ENCODE peak calls at places on chromosome 5, in ten cellular contexts. U is neural progenitor cell; E is CD8-positive, alpha-beta T cell; W is CD8-positive, alpha-beta memory T cell; Q is uterus; J is colonic mucosa; P is neuronal stem cell; C is H1; X is cardiac muscle cell; A is HAP-1. O is an unnamed sample.

GRCh38 chr5:41270423-41271251 is 57.3 kb upstream of the C6 start:
- DNase-seq in Q (peak; percentile 38), J (peak; percentile 51), P (peak; percentile 40), A (peak; percentile 38), X (peak; percentile 70), E (no peak), W (no peak), U (peak; percentile 62), C (no peak), O (peak; percentile 46)

GRCh38 chr5:103582364-103582763 is 19.8 kb upstream of the NUDT12 start:
- DNase-seq in P (peak; percentile 37), X (peak; percentile 69), U (peak; percentile 72), C (no peak), Q (no peak), W (no peak), E (no peak), A (peak; percentile 72), J (no peak), O (no peak)

GRCh38 chr5:77486344-77486962 is 5.7 kb downstream of the WDR41 start:
- DNase-seq in U (no peak), E (no peak), J (no peak), P (no peak), X (no peak), C (no peak), A (no peak), W (no peak), Q (no peak), O (no peak)

GRCh38 chr5:168434746-168435321 is 51.4 kb upstream of the RARS1 start:
- DNase-seq in U (no peak), E (no peak), A (no peak), P (no peak), J (no peak), W (no peak), X (no peak), Q (no peak), C (no peak), O (no peak)

GRCh38 chr5:149735066-149735465 is 5.0 kb downstream of the PPARGC1B start:
- DNase-seq in Q (no peak), X (no peak), U (no peak), C (no peak), P (no peak), J (no peak), A (no peak), E (no peak), W (no peak), O (no peak)

GRCh38 chr5:87156631-87157030 is 111.1 kb upstream of the RASA1 start:
- DNase-seq in E (no peak), U (no peak), J (no peak), X (no peak), A (no peak), Q (no peak), W (no peak), C (no peak), P (no peak), O (no peak)

GRCh38 chr5:158727771-158728311 is 371.9 kb downstream of the EBF1 start:
- DNase-seq in W (no peak), P (no peak), J (no peak), C (no peak), U (no peak), X (no peak), E (no peak), A (peak; percentile 89), Q (peak; percentile 88), O (no peak)

GRCh38 chr5:96661101-96661840 is 905 bp upstream of the CAST start:
- DNase-seq in A (peak; percentile 29), W (peak; percentile 26), C (no peak), J (peak; percentile 53), U (peak; percentile 39), P (peak; percentile 23), X (peak; percentile 16), E (peak; percentile 43), Q (peak; percentile 29), O (no peak)

GRCh38 chr5:38715671-38716070 is 130.1 kb upstream of the OSMR start:
- DNase-seq in J (no peak), C (no peak), P (peak; percentile 43), Q (no peak), A (no peak), U (peak; percentile 48), E (no peak), W (no peak), X (no peak), O (no peak)

GRCh38 chr5:54007822-54008777 is 302.3 kb downstream of the ARL15 start:
- DNase-seq in A (no peak), Q (no peak), E (no peak), J (no peak), C (no peak), P (no peak), W (no peak), U (no peak), X (peak; percentile 15), O (peak; percentile 36)

GRCh38 chr5:58066076-58066475 is 393.8 kb downstream of the PLK2 start:
- DNase-seq in C (no peak), Q (no peak), P (no peak), W (no peak), A (no peak), J (no peak), U (no peak), E (no peak), X (no peak), O (no peak)

GRCh38 chr5:115601709-115602584 is at the start of gene TICAM2:
- DNase-seq in E (peak; percentile 42), W (peak; percentile 36), Q (peak; percentile 61), C (no peak), P (peak; percentile 47), A (no peak), X (peak; percentile 15), U (peak; percentile 76), J (peak; percentile 74), O (peak; percentile 46)

GRCh38 chr5:171168177-171168576 is 140.9 kb upstream of the TLX3 start:
- DNase-seq in W (no peak), C (no peak), X (no peak), A (no peak), E (no peak), U (no peak), Q (no peak), J (no peak), P (no peak), O (no peak)

GRCh38 chr5:100108883-100109282 is 426.3 kb upstream of the FAM174A start:
- DNase-seq in W (no peak), U (no peak), Q (no peak), A (no peak), C (no peak), X (no peak), E (no peak), P (no peak), J (no peak), O (no peak)

GRCh38 chr5:59766394-59766793 is 127.1 kb downstream of the PDE4D start:
- DNase-seq in Q (peak; percentile 49), U (no peak), J (peak; percentile 37), P (no peak), C (no peak), W (no peak), X (no peak), A (no peak), E (no peak), O (no peak)

GRCh38 chr5:148899993-148900392 is 73.6 kb downstream of the ADRB2 start:
- DNase-seq in E (no peak), C (no peak), A (no peak), X (no peak), W (no peak), P (no peak), Q (no peak), J (no peak), U (no peak), O (no peak)

DNA sequence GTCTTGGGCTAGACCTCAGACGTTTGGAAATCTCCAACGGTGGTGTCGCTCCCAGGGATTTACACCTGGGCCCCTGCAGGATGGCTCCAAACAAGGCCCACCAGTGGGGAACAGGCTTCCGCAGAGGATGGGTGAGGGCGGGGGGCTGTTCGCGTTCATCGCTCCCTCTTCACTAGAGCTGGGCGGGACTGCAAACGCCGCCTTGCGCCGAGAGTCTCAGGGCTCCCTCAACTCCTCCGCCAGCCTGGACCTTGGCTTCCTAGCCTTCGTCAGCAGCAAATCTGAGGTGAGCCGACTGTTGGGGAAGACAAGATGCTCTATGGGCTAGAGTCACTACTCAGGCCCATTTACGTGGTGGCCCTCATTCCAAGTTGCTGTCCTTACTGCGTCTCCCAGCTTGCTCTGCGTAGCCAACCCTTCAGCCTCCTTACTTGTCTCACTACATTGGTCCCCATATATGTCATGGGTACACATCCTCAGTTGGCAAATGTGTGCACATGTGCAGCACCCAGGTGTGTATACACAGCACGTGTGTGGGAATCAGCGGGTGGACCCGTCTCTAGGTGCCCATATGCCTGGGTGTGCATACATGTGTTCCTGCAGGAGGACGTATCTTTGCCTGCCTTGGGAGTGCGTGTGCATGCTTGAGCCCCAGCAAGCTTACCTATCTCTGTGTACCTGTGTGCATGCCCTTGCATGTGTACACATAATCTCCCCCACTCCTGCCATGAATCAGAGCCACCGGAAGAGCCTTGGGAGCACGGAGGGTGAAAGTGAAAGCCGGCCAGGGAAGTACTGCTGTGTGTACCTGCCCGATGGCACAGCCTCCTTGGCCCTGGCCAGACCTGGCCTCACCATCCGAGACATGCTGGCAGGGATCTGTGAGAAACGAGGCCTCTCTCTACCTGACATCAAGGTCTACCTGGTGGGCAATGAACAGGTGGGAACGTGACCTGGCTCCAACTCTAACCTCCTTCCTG is 10.5 kb downstream of the RGS14 start:
- DNase-seq in X (no peak), C (no peak), E (no peak), W (no peak), Q (no peak), U (no peak), P (no peak), J (no peak), A (no peak), O (no peak)
- H3K27me3 ChIP-seq in X (no peaks in the 10 kb centered on the region), C (peaks cover 14% of the 10 kb centered on the region), E (no peaks in the 10 kb centered on the region), W (no peaks in the 10 kb centered on the region), Q (no peaks in the 10 kb centered on the region), U (peaks cover 32% of the 10 kb centered on the region), P (no peaks in the 10 kb centered on the region), J (no peaks in the 10 kb centered on the region), A (no peaks in the 10 kb centered on the region), O (no peaks in the 10 kb centered on the region)

GRCh38 chr5:107668154-107668932 is 2.4 kb downstream of the EFNA5 start:
- DNase-seq in Q (no peak), P (no peak), U (no peak), C (no peak), A (no peak), W (no peak), E (no peak), X (no peak), J (no peak), O (peak; percentile 31)
- H3K4me3 ChIP-seq in Q (no peak overlapping the region), P (peak overlapping the region; percentile 89), U (peak overlapping the region; percentile 97), C (peak overlapping the region; percentile 77), A (peak overlapping the region; percentile 67), W (no peak overlapping the region), E (no peak overlapping the region), X (peak overlapping the region; percentile 73), J (no peak overlapping the region), O (no peak overlapping the region)

DNA sequence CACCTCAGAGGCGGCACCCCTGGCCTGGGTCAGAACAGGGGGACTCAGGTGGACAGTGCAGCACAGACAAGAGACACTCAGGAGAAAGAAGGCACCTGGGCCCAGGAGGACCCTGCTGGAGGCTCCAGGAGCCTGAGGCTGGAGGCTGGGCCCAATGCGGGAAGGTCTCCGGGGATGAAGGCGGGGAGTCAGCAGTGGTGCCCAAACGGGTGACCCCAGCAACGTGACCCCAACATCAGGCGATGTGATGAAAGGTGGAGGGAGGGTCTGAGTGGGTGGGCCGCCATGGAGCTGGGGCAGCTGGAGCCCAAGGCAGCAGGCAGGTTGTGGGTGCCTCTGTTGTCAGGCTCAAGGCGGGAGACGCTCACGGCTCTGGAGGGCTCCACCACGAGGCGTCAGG is 37.5 kb downstream of the LPCAT1 start:
- DNase-seq in X (no peak), P (no peak), Q (no peak), W (no peak), A (no peak), E (no peak), J (no peak), U (no peak), C (no peak), O (no peak)
- H3K36me3 ChIP-seq in X (peaks cover 13% of the 10 kb centered on the region), P (peaks cover 37% of the 10 kb centered on the region), Q (no peaks in the 10 kb centered on the region), W (peaks cover 17% of the 10 kb centered on the region), A (peaks cover 51% of the 10 kb centered on the region), E (peaks cover 9% of the 10 kb centered on the region), J (no peaks in the 10 kb centered on the region), U (no peaks in the 10 kb centered on the region), C (peaks cover 62% of the 10 kb centered on the region), O (no peaks in the 10 kb centered on the region)

GRCh38 chr5:16615737-16616535 is 861 bp downstream of the RETREG1 start:
- DNase-seq in C (no peak), U (peak; percentile 21), E (no peak), P (no peak), X (no peak), A (peak; percentile 13), J (peak; percentile 31), Q (no peak), W (no peak), O (peak; percentile 16)
- H3K27me3 ChIP-seq in C (peaks cover 37% of the 10 kb centered on the region), U (peaks cover 54% of the 10 kb centered on the region), E (no peaks in the 10 kb centered on the region), P (peaks cover 67% of the 10 kb centered on the region), X (peaks cover 45% of the 10 kb centered on the region), A (no peaks in the 10 kb centered on the region), J (no peaks in the 10 kb centered on the region), Q (no peaks in the 10 kb centered on the region), W (no peaks in the 10 kb centered on the region), O (no peaks in the 10 kb centered on the region)